ENCODE peak calls at places on chromosomes 3 and 15, in four cellular contexts. One of them, this sample, is unnamed.

GRCh38 chr15:78790027-78790426 is 21.2 kb downstream of the ADAMTS7 start:
- DNase-seq in adrenal gland: no peak
- DNase-seq in fibroblast of the aortic adventitia: no peak
- DNase-seq in CD8-positive, alpha-beta T cell: no peak
- DNase-seq in this sample: no peak

GRCh38 chr15:31179683-31180082 is 78.2 kb upstream of the TRPM1 start:
- DNase-seq in CD8-positive, alpha-beta T cell: no peak
- DNase-seq in adrenal gland: no peak
- DNase-seq in fibroblast of the aortic adventitia: no peak
- DNase-seq in this sample: no peak

GRCh38 chr3:63328386-63328785 is 50.3 kb downstream of the SYNPR start:
- DNase-seq in adrenal gland: no peak
- DNase-seq in CD8-positive, alpha-beta T cell: no peak
- DNase-seq in fibroblast of the aortic adventitia: peak
- DNase-seq in this sample: no peak

GRCh38 chr3:50365080-50365841 is 5.9 kb upstream of the TMEM115 start:
- DNase-seq in fibroblast of the aortic adventitia: peak
- DNase-seq in adrenal gland: peak
- DNase-seq in CD8-positive, alpha-beta T cell: peak
- DNase-seq in this sample: peak

GRCh38 chr3:45547764-45548683 is 46.5 kb upstream of the LIMD1 start:
- DNase-seq in CD8-positive, alpha-beta T cell: no peak
- DNase-seq in adrenal gland: peak
- DNase-seq in fibroblast of the aortic adventitia: peak
- DNase-seq in this sample: no peak

GRCh38 chr3:106589306-106589942 is 720.6 kb upstream of the CBLB start:
- DNase-seq in CD8-positive, alpha-beta T cell: no peak
- DNase-seq in fibroblast of the aortic adventitia: peak
- DNase-seq in adrenal gland: no peak
- DNase-seq in this sample: no peak

GRCh38 chr3:112010631-112011030 is 11.9 kb downstream of the TAGLN3 start:
- DNase-seq in adrenal gland: no peak
- DNase-seq in fibroblast of the aortic adventitia: peak
- DNase-seq in CD8-positive, alpha-beta T cell: no peak
- DNase-seq in this sample: no peak

GRCh38 chr3:112013058-112013783 is 14.5 kb downstream of the TAGLN3 start:
- DNase-seq in fibroblast of the aortic adventitia: peak
- DNase-seq in adrenal gland: peak
- DNase-seq in CD8-positive, alpha-beta T cell: peak
- DNase-seq in this sample: peak

GRCh38 chr3:122572940-122573412 is 4.5 kb upstream of the PARP15 start:
- DNase-seq in adrenal gland: peak
- DNase-seq in CD8-positive, alpha-beta T cell: peak
- DNase-seq in fibroblast of the aortic adventitia: peak
- DNase-seq in this sample: peak

GRCh38 chr3:182947892-182948291 is 32.4 kb downstream of the DCUN1D1 start:
- DNase-seq in adrenal gland: no peak
- DNase-seq in fibroblast of the aortic adventitia: no peak
- DNase-seq in CD8-positive, alpha-beta T cell: no peak
- DNase-seq in this sample: no peak

GRCh38 chr3:80696280-80696679 is 928.5 kb upstream of the ROBO1 start:
- DNase-seq in fibroblast of the aortic adventitia: no peak
- DNase-seq in adrenal gland: no peak
- DNase-seq in CD8-positive, alpha-beta T cell: no peak
- DNase-seq in this sample: no peak

GRCh38 chr3:10373686-10374261 is 52.9 kb upstream of the SEC13 start:
- DNase-seq in adrenal gland: no peak
- DNase-seq in CD8-positive, alpha-beta T cell: no peak
- DNase-seq in fibroblast of the aortic adventitia: peak
- DNase-seq in this sample: no peak

GRCh38 chr3:82085356-82085755 is 323.9 kb upstream of the GBE1 start:
- DNase-seq in fibroblast of the aortic adventitia: no peak
- DNase-seq in CD8-positive, alpha-beta T cell: no peak
- DNase-seq in adrenal gland: no peak
- DNase-seq in this sample: no peak

DNA sequence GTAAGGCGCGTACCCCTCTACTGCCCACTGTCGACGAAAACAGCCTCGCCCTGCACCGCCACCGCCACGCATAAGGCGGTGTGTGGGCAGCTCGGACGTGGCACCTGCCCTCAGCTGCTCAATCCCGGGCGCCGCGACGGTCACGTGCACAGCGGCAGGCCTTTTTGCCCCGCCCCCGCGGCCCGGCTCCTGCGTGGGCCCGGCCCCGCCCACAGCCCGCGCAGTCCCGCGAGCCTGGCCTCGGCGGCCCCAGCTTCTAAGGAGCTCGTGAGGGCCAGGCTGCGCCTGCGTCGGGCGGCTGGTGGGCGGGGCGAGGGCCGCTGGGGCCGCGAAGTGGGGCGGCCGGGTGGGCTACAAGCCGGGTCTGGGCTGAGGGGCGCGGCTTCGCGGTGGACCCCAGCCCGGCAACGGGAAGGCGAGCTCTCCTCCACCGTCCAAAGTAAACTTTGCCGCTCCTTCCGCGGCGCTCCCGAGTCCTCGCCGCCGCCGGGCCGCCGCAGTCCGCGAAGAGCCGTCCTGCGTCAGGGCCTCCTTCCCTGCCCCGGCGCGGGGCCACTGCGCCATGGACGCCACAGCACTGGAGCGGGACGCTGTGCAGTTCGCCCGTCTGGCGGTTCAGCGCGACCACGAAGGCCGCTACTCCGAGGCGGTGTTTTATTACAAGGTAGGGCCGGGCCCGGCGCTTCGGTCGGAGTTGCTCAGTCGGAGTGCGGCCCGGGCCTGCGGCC is at the start of gene CAPN7:
- DNase-seq in fibroblast of the aortic adventitia: peak
- DNase-seq in CD8-positive, alpha-beta T cell: peak
- DNase-seq in adrenal gland: peak
- DNase-seq in this sample: peak
- TF ChIP-seq CTCF in fibroblast of the aortic adventitia: peak
- TF ChIP-seq CTCF in CD8-positive, alpha-beta T cell: no peak
- TF ChIP-seq CTCF in adrenal gland: no peak
- TF ChIP-seq CTCF in this sample: peak

GRCh38 chr15:38823272-38823671 is 258.7 kb upstream of the RASGRP1 start:
- DNase-seq in CD8-positive, alpha-beta T cell: no peak
- DNase-seq in fibroblast of the aortic adventitia: no peak
- DNase-seq in adrenal gland: no peak
- DNase-seq in this sample: no peak
- TF ChIP-seq CTCF in CD8-positive, alpha-beta T cell: no peak
- TF ChIP-seq CTCF in fibroblast of the aortic adventitia: no peak
- TF ChIP-seq CTCF in adrenal gland: no peak
- TF ChIP-seq CTCF in this sample: no peak

GRCh38 chr3:147269907-147270306 is 136.4 kb downstream of the ZIC4 start:
- DNase-seq in fibroblast of the aortic adventitia: no peak
- DNase-seq in CD8-positive, alpha-beta T cell: no peak
- DNase-seq in adrenal gland: no peak
- DNase-seq in this sample: no peak
- TF ChIP-seq CTCF in fibroblast of the aortic adventitia: no peak
- TF ChIP-seq CTCF in CD8-positive, alpha-beta T cell: no peak
- TF ChIP-seq CTCF in adrenal gland: no peak
- TF ChIP-seq CTCF in this sample: no peak

DNA sequence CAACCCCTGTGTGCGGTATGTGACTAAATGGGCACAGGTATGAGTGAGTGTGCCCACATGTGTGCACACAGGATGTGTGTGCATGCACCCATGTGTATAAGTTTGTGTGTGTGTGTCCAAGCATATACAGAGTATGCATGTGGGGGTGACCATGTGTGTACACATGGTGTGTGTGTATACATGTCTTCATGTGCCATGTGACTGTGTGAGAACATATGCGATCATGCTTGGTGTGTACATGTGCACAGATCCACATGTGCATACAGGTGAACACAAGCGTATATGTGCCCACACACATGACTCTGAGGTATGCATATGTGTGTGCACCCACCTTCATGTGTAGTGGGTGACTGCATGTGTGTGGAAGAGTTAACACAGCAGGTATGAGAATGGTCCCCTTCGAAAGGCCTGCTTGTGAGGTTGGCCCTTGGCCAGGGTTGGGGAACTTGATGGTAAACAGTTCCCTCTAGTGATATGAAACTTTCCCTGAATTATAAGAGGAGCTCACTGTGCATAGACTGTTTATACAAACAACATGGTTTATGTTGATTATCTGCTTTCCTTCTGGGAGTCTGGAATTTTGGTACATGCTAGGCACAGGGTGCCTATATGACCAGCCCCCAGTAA is 10.3 kb downstream of the PFKFB4 start:
- DNase-seq in adrenal gland: no peak
- DNase-seq in CD8-positive, alpha-beta T cell: no peak
- DNase-seq in fibroblast of the aortic adventitia: no peak
- DNase-seq in this sample: no peak
- TF ChIP-seq CTCF in adrenal gland: no peak
- TF ChIP-seq CTCF in CD8-positive, alpha-beta T cell: no peak
- TF ChIP-seq CTCF in fibroblast of the aortic adventitia: no peak
- TF ChIP-seq CTCF in this sample: no peak

DNA sequence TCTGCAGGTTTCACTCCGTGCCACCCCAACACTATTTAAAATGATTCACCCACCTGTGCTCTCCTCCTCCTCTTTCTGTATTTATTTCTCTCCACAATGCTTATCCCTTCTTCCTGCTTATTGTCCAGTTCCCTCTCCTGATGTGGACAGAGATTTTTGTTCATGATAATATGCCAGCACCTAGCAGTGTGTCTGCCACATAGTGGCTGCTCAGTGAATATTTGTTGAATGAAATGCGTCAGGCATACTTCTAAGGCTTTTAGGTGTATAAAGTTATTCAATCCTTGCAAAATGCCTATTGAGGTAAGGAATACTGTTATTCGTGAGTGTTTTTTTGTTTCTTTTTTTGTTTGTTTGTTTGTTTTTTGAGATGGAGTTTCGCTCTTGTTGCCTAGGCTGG is 67.5 kb upstream of the MME start:
- DNase-seq in CD8-positive, alpha-beta T cell: no peak
- DNase-seq in fibroblast of the aortic adventitia: no peak
- DNase-seq in adrenal gland: no peak
- DNase-seq in this sample: no peak
- TF ChIP-seq CTCF in CD8-positive, alpha-beta T cell: no peak
- TF ChIP-seq CTCF in fibroblast of the aortic adventitia: no peak
- TF ChIP-seq CTCF in adrenal gland: no peak
- TF ChIP-seq CTCF in this sample: no peak

GRCh38 chr15:45393851-45394250 is 15.5 kb upstream of the GATM start:
- DNase-seq in adrenal gland: no peak
- DNase-seq in CD8-positive, alpha-beta T cell: no peak
- DNase-seq in fibroblast of the aortic adventitia: no peak
- DNase-seq in this sample: no peak
- TF ChIP-seq CTCF in adrenal gland: peak
- TF ChIP-seq CTCF in CD8-positive, alpha-beta T cell: no peak
- TF ChIP-seq CTCF in fibroblast of the aortic adventitia: peak
- TF ChIP-seq CTCF in this sample: no peak

GRCh38 chr3:24360946-24361345 is 133.7 kb downstream of the THRB start:
- DNase-seq in CD8-positive, alpha-beta T cell: no peak
- DNase-seq in fibroblast of the aortic adventitia: no peak
- DNase-seq in adrenal gland: no peak
- DNase-seq in this sample: no peak
- TF ChIP-seq CTCF in CD8-positive, alpha-beta T cell: no peak
- TF ChIP-seq CTCF in fibroblast of the aortic adventitia: no peak
- TF ChIP-seq CTCF in adrenal gland: no peak
- TF ChIP-seq CTCF in this sample: no peak

This sample was measured in lung.